ENCODE peak calls at places on chromosome 18, in eight cellular contexts. L is non-pigmented ciliary epithelial cell; Y is choroid plexus epithelial cell; A is NCI-H69; P is NCI-H1105; J is T-helper 17 cell; N is stimulated activated CD4-positive, alpha-beta T cell treated with anti-CD3 and anti-CD28 coated beads, Interleukin-1b, Interleukin-23, amount 100 ng/mL, for 4 hours; E is HTR-8/SVneo. G is an unnamed sample.

GRCh38 chr18:75290737-75291358 is 80.3 kb downstream of the TSHZ1 start:
- DNase-seq in L (no peak), E (no peak), Y (no peak), J (no peak), N (no peak), A (peak), P (peak), G (no peak)

GRCh38 chr18:46542545-46542944 is 114.5 kb downstream of the LOXHD1 start:
- DNase-seq in E (peak), J (no peak), L (no peak), A (no peak), N (no peak), Y (peak), P (no peak), G (no peak)

GRCh38 chr18:37505321-37505720 is 60.3 kb downstream of the CELF4 start:
- DNase-seq in E (no peak), A (no peak), Y (no peak), J (no peak), P (no peak), N (no peak), L (no peak), G (no peak)

GRCh38 chr18:57210101-57210661 is 63.3 kb downstream of the BOD1L2 start:
- DNase-seq in J (no peak), E (peak), L (peak), N (no peak), A (peak), Y (peak), P (no peak), G (no peak)

GRCh38 chr18:55214969-55215368 is 255.7 kb upstream of the CCDC68 start:
- DNase-seq in E (no peak), L (no peak), A (no peak), Y (no peak), N (no peak), J (no peak), P (no peak), G (no peak)

GRCh38 chr18:31512203-31512764 is 14.3 kb downstream of the DSG2 start:
- DNase-seq in E (peak), N (no peak), L (peak), J (no peak), Y (peak), A (no peak), P (no peak), G (no peak)

GRCh38 chr18:70365361-70365760 is 76.5 kb downstream of the SOCS6 start:
- DNase-seq in J (no peak), Y (no peak), P (no peak), N (no peak), E (no peak), L (no peak), A (no peak), G (no peak)

GRCh38 chr18:43571078-43571689 is 293.9 kb upstream of the SYT4 start:
- DNase-seq in J (no peak), L (peak), A (peak), N (no peak), E (no peak), Y (peak), P (peak), G (no peak)

GRCh38 chr18:48735070-48735676 is 196.3 kb downstream of the CTIF start:
- DNase-seq in L (no peak), N (no peak), E (no peak), A (no peak), J (no peak), Y (no peak), P (no peak), G (no peak)

GRCh38 chr18:79252904-79253633 is 142.7 kb upstream of the NFATC1 start:
- DNase-seq in A (no peak), L (no peak), E (no peak), J (no peak), N (no peak), Y (no peak), P (no peak), G (no peak)

GRCh38 chr18:63180971-63181376 is 138.6 kb downstream of the BCL2 start:
- DNase-seq in L (no peak), P (no peak), Y (no peak), E (no peak), J (no peak), A (no peak), N (no peak), G (no peak)

GRCh38 chr18:63082661-63083531 is 236.7 kb downstream of the BCL2 start:
- DNase-seq in A (no peak), L (no peak), J (no peak), Y (peak), N (no peak), P (no peak), E (no peak), G (no peak)

GRCh38 chr18:31247574-31248199 is 70.3 kb upstream of the DSG1 start:
- DNase-seq in N (no peak), P (no peak), A (no peak), Y (peak), E (no peak), J (no peak), L (no peak), G (no peak)

GRCh38 chr18:3525870-3526420 is 76.0 kb downstream of the TGIF1 start:
- DNase-seq in A (peak), L (no peak), Y (peak), N (peak), E (no peak), J (no peak), P (no peak), G (no peak)

GRCh38 chr18:35345460-35345921 is 1.3 kb upstream of the ZNF24 start:
- DNase-seq in A (peak), J (no peak), L (no peak), P (no peak), E (no peak), N (no peak), Y (peak), G (no peak)

GRCh38 chr18:59787998-59788875 is 91.0 kb upstream of the CCBE1 start:
- DNase-seq in J (no peak), N (no peak), P (no peak), L (no peak), A (peak), Y (peak), E (peak), G (no peak)

GRCh38 chr18:8758466-8758865 is 53.1 kb downstream of the MTCL1 start:
- DNase-seq in P (no peak), A (no peak), Y (no peak), E (no peak), J (no peak), L (no peak), N (no peak), G (no peak)

GRCh38 chr18:32769242-32770180 is 3.3 kb downstream of the KLHL14 start:
- DNase-seq in P (no peak), E (no peak), N (no peak), Y (peak), A (peak), J (no peak), L (no peak), G (no peak)

GRCh38 chr18:23881778-23882177 is 132.8 kb upstream of the TTC39C start:
- DNase-seq in L (no peak), P (peak), E (no peak), Y (no peak), A (peak), N (no peak), J (no peak), G (no peak)

GRCh38 chr18:61825386-61825785 is 67.4 kb downstream of the RNF152 start:
- DNase-seq in J (no peak), N (no peak), E (no peak), A (no peak), P (no peak), L (peak), Y (peak), G (no peak)

GRCh38 chr18:62986490-62986889 is 271.1 kb downstream of the PHLPP1 start:
- DNase-seq in A (no peak), E (no peak), P (no peak), Y (no peak), J (no peak), L (no peak), N (no peak), G (no peak)

GRCh38 chr18:66136039-66136438 is 385.2 kb downstream of the CDH7 start:
- DNase-seq in J (no peak), N (no peak), Y (peak), L (peak), A (peak), E (no peak), P (no peak), G (no peak)

GRCh38 chr18:70422061-70422965 is 133.5 kb downstream of the SOCS6 start:
- DNase-seq in N (no peak), L (peak), J (no peak), A (peak), Y (peak), E (peak), P (peak), G (no peak)

GRCh38 chr18:65751145-65752085 is 603 bp downstream of the CDH7 start:
- DNase-seq in N (no peak), J (no peak), L (no peak), A (peak), Y (no peak), P (peak), E (no peak), G (no peak)

GRCh38 chr18:41150316-41150715 is 804.7 kb upstream of the PIK3C3 start:
- DNase-seq in A (peak), J (no peak), E (no peak), P (peak), L (no peak), N (no peak), Y (no peak), G (no peak)

GRCh38 chr18:70337139-70337972 is 48.5 kb downstream of the SOCS6 start:
- DNase-seq in Y (peak), L (peak), P (no peak), E (peak), N (no peak), A (peak), J (no peak), G (no peak)

GRCh38 chr18:78632111-78632541 is 347.5 kb upstream of the SALL3 start:
- DNase-seq in E (no peak), N (no peak), L (peak), P (no peak), Y (no peak), A (no peak), J (no peak), G (no peak)

GRCh38 chr18:80034852-80035406 is 695 bp downstream of the RBFA start:
- DNase-seq in A (peak), P (no peak), Y (peak), J (no peak), L (no peak), E (no peak), N (no peak), G (no peak)

GRCh38 chr18:73733376-73733775 is 414.3 kb downstream of the FBXO15 start:
- DNase-seq in Y (no peak), E (no peak), J (no peak), N (no peak), P (no peak), A (no peak), L (no peak), G (no peak)

GRCh38 chr18:42446195-42446594 is 491.2 kb downstream of the PIK3C3 start:
- DNase-seq in A (no peak), P (no peak), L (peak), N (no peak), E (peak), J (no peak), Y (peak), G (no peak)

GRCh38 chr18:23958036-23958435 is 56.5 kb upstream of the TTC39C start:
- DNase-seq in Y (no peak), A (no peak), E (no peak), P (no peak), L (no peak), J (no peak), N (no peak), G (no peak)

GRCh38 chr18:32446780-32447179 is 23.9 kb downstream of the GAREM1 start:
- DNase-seq in Y (no peak), A (peak), P (peak), J (no peak), N (no peak), L (no peak), E (no peak), G (no peak)

GRCh38 chr18:48842259-48843061 is 108.3 kb downstream of the SMAD7 start:
- DNase-seq in Y (peak), L (no peak), N (no peak), A (no peak), E (no peak), P (no peak), J (no peak), G (peak)

GRCh38 chr18:77111449-77112160 is 21.0 kb downstream of the MBP start:
- DNase-seq in E (no peak), P (no peak), N (no peak), Y (no peak), A (no peak), J (no peak), L (no peak), G (no peak)

GRCh38 chr18:12637901-12638633 is 19.8 kb downstream of the SPIRE1 start:
- DNase-seq in P (no peak), L (no peak), E (no peak), Y (peak), A (no peak), N (no peak), J (no peak), G (no peak)

G was measured in activated T-helper 1 cell treated with Interleukin-2 at 50 U/mL for 16 hours.